ENCODE peak calls at places on chromosomes 6 and 20, in five cellular contexts. W is body of pancreas, B is esophagus muscularis mucosa, F is testis, R is esophagus squamous epithelium. J is an unnamed sample.

GRCh38 chr6:127459231-127459641 is at the start of gene KIAA0408:
- DNase-seq in W (peak), B (no peak), F (peak), R (no peak), J (peak)

GRCh38 chr6:36545767-36546663 is 1.3 kb downstream of the STK38 start:
- DNase-seq in W (no peak), B (no peak), F (peak), R (no peak), J (no peak)

GRCh38 chr6:6588064-6588923 is at the start of gene LY86:
- DNase-seq in W (no peak), B (peak), F (no peak), R (no peak), J (no peak)

GRCh38 chr20:51525241-51526104 is 17.0 kb downstream of the NFATC2 start:
- DNase-seq in W (no peak), B (no peak), F (no peak), R (no peak), J (no peak)

GRCh38 chr6:164927288-164928040 is 381.9 kb downstream of the C6orf118 start:
- DNase-seq in W (peak), B (no peak), F (peak), R (no peak), J (peak)

GRCh38 chr20:25389858-25390537 is 637 bp downstream of the ABHD12 start:
- DNase-seq in W (peak), B (no peak), F (peak), R (no peak), J (peak)

GRCh38 chr6:157892363-157892878 is 69.4 kb downstream of the SNX9 start:
- DNase-seq in W (no peak), B (no peak), F (no peak), R (no peak), J (no peak)

GRCh38 chr20:53079883-53080282 is 107.7 kb downstream of the TSHZ2 start:
- DNase-seq in W (no peak), B (no peak), F (no peak), R (no peak), J (no peak)

GRCh38 chr6:56517155-56517745 is 125.4 kb downstream of the DST start:
- DNase-seq in W (no peak), B (no peak), F (no peak), R (no peak), J (no peak)

GRCh38 chr6:146833157-146833556 is 234.4 kb downstream of the ADGB start:
- DNase-seq in W (no peak), B (no peak), F (no peak), R (no peak), J (no peak)

GRCh38 chr20:41213150-41213820 is 75.9 kb downstream of the PLCG1 start:
- DNase-seq in W (no peak), B (no peak), F (no peak), R (no peak), J (no peak)

GRCh38 chr6:137423444-137424168 is 70.6 kb downstream of the OLIG3 start:
- DNase-seq in W (no peak), B (no peak), F (no peak), R (no peak), J (no peak)

GRCh38 chr20:3281437-3281836 is 42.4 kb upstream of the SLC4A11 start:
- DNase-seq in W (no peak), B (no peak), F (no peak), R (no peak), J (no peak)

GRCh38 chr20:17857639-17858449 is 110.8 kb downstream of the SNX5 start:
- DNase-seq in W (no peak), B (no peak), F (no peak), R (no peak), J (no peak)

GRCh38 chr20:1897486-1897885 is 2.3 kb downstream of the SIRPA start:
- DNase-seq in W (no peak), B (no peak), F (no peak), R (no peak), J (no peak)

GRCh38 chr6:94349227-94349626 is 929.9 kb upstream of the EPHA7 start:
- DNase-seq in W (no peak), B (no peak), F (no peak), R (no peak), J (no peak)

GRCh38 chr6:136440187-136440582 is 110.0 kb downstream of the MAP7 start:
- DNase-seq in W (no peak), B (no peak), F (no peak), R (no peak), J (no peak)

GRCh38 chr20:4633780-4634179 is 87.9 kb upstream of the PRND start:
- DNase-seq in W (no peak), B (no peak), F (no peak), R (no peak), J (no peak)

GRCh38 chr6:137977814-137978213 is 110.8 kb downstream of the TNFAIP3 start:
- DNase-seq in W (no peak), B (no peak), F (no peak), R (no peak), J (no peak)

GRCh38 chr6:56370127-56370540 is 122.8 kb upstream of the COL21A1 start:
- DNase-seq in W (peak), B (no peak), F (peak), R (no peak), J (peak)

GRCh38 chr6:44593539-44593944 is 206.0 kb downstream of the CDC5L start:
- DNase-seq in W (peak), B (no peak), F (peak), R (no peak), J (no peak)

GRCh38 chr6:92559002-92559401 is 860.4 kb downstream of the EPHA7 start:
- DNase-seq in W (no peak), B (no peak), F (no peak), R (no peak), J (no peak)

GRCh38 chr20:16349518-16350295 is 223.5 kb downstream of the KIF16B start:
- DNase-seq in W (no peak), B (no peak), F (no peak), R (no peak), J (no peak)

GRCh38 chr6:170423030-170423429 is 116.5 kb downstream of the FAM120B start:
- DNase-seq in W (no peak), B (peak), F (no peak), R (no peak), J (no peak)

GRCh38 chr6:85127696-85128225 is 322.1 kb upstream of the NT5E start:
- DNase-seq in W (no peak), B (no peak), F (no peak), R (no peak), J (no peak)

GRCh38 chr6:51077967-51078518 is 259.4 kb downstream of the TFAP2B start:
- DNase-seq in W (no peak), B (no peak), F (no peak), R (no peak), J (no peak)

GRCh38 chr6:168403370-168404005 is 37.5 kb upstream of the SMOC2 start:
- DNase-seq in W (no peak), B (no peak), F (no peak), R (no peak), J (no peak)

GRCh38 chr6:53961679-53962370 is 149.4 kb upstream of the MLIP start:
- DNase-seq in W (no peak), B (no peak), F (no peak), R (no peak), J (no peak)

GRCh38 chr20:22058746-22059145 is 353.3 kb downstream of the PAX1 start:
- DNase-seq in W (no peak), B (no peak), F (no peak), R (no peak), J (no peak)

GRCh38 chr6:160912411-160912810 is 79.2 kb upstream of the MAP3K4 start:
- DNase-seq in W (no peak), B (no peak), F (no peak), R (no peak), J (no peak)

GRCh38 chr20:17558154-17558940 is 11.5 kb upstream of the DSTN start:
- DNase-seq in W (peak), B (no peak), F (no peak), R (no peak), J (peak)

GRCh38 chr20:38407321-38407720 is 27.8 kb downstream of the SNHG17 start:
- DNase-seq in W (no peak), B (no peak), F (no peak), R (no peak), J (no peak)

GRCh38 chr6:88712243-88712936 is 251.0 kb downstream of the RNGTT start:
- DNase-seq in W (no peak), B (no peak), F (no peak), R (no peak), J (no peak)

GRCh38 chr6:11606287-11606686 is 68.7 kb downstream of the TMEM170B start:
- DNase-seq in W (peak), B (no peak), F (peak), R (no peak), J (no peak)

GRCh38 chr6:78436335-78436734 is 431.0 kb upstream of the IRAK1BP1 start:
- DNase-seq in W (no peak), B (no peak), F (peak), R (no peak), J (no peak)

GRCh38 chr6:73854998-73855718 is 159.2 kb downstream of the CD109 start:
- DNase-seq in W (no peak), B (no peak), F (peak), R (no peak), J (no peak)

GRCh38 chr20:59351148-59352040 is 51.0 kb downstream of the EDN3 start:
- DNase-seq in W (no peak), B (no peak), F (no peak), R (no peak), J (no peak)

DNA sequence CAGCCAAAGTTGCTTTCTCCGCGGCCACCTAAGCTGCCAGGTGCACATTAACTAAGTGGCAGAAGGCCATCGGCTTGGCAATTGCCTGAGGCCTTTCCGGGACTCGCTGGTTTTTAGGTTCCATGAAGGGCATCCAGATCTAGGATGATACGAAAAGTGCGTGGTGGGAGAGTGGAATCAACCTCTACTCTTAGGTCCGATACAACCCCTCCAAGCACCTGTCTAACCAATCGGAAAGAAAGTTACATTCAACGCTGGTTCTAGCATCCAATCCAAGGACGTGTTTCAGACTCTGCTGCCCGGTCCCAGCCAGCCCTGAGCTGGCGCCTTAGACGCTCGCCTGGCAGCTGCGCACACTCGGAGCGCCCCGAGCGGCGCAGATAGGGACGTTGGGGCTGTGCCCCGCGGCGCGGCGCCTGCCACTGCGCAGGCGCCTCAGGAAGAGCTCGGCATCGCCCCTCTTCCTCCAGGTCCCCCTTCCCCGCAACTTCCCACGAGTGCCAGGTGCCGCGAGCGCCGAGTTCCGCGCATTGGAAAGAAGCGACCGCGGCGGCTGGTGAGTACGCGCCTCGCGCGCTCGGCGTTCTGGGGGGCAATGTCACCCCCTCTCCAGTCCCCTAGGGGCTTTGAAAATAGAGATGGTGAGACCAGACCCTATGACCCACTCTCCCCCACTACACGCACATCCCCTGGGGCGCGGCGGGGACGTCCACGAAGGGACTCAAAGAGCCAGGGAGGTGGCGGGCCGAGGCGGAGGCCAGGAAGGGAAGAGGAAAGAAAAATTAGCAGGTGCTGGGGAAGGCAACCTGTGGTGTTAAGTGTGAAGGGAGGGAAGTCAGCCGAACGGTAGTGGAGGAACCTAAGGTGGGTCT is at the start of gene ENPP4:
- DNase-seq in W (peak), B (peak), F (peak), R (peak), J (peak)
- TF ChIP-seq POLR2A in W (peak), B (peak), F (peak), R (no peak), J (peak)

GRCh38 chr20:20019123-20019522 is 2.0 kb downstream of the NAA20 start:
- DNase-seq in W (peak), B (no peak), F (no peak), R (no peak), J (no peak)

GRCh38 chr20:20017852-20018245 is 687 bp downstream of the NAA20 start:
- DNase-seq in W (no peak), B (no peak), F (no peak), R (no peak), J (no peak)

GRCh38 chr20:20021835-20022234 is 4.7 kb downstream of the NAA20 start:
- DNase-seq in W (no peak), B (no peak), F (peak), R (no peak), J (no peak)

GRCh38 chr20:20017001-20017851 is at the start of gene NAA20:
- DNase-seq in W (peak), B (peak), F (peak), R (peak), J (peak)

GRCh38 chr20:20018366-20018765 is 1.2 kb downstream of the NAA20 start:
- DNase-seq in W (no peak), B (no peak), F (no peak), R (no peak), J (no peak)
- H3K27ac ChIP-seq in W (no peak), B (no peak), F (no peak), R (peak), J (no peak)

DNA sequence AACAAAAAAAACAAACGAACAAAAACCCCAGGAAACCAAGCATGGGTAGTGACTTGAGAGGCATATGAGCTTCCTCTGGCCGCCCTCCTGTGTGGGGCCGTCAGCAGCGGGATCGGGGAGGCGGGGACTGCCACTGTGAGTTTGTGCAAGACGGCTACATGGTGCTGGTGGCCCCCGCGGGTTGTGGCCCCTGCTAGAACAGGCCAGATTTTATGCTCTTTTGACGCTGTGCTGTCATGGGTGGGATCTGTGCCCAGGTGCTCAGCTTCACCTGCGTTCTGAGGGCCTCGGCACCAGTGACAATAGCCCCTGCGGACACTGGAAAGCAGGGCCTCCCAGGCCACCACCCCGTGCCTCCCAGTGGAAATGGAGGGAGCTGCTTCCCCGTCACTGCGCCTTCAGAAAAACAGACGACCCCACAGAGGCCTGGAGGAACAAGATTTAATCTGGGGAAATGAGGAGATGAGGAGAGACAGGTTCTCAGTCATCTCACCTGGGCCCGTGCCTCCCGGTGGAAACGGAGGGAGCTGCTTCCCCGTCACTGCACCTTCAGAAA is 4.7 kb upstream of the KCNQ2 start:
- DNase-seq in W (no peak), B (no peak), F (no peak), R (no peak), J (no peak)
- H3K4me3 ChIP-seq in W (no peak), B (no peak), F (no peak), R (no peak), J (no peak)

DNA sequence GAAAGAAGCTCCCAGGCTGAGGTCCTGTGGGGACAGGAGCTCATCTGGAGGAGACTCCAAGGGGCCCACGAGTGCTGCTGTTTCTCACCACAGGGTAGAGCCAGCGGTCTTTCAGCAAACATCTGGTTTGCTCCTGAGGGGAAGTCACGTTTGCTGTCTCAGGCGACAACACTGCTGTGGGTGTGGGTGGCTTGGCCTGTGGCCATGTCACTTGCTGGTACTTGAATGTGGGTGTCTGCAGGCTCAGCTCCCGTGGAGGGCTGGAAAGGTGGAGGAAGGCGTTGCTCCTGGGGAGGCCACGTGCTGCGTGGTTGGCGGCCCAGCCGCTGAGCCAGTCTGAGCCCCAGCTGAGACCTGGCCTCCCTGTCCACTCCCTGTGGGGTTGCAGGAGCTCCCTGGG is 52.8 kb upstream of the MPC1 start:
- DNase-seq in W (no peak), B (no peak), F (no peak), R (no peak), J (no peak)
- TF ChIP-seq POLR2A in W (no peak), B (no peak), F (no peak), R (no peak), J (no peak)

GRCh38 chr6:42369568-42369967 is 82.2 kb downstream of the TRERF1 start:
- DNase-seq in W (no peak), B (no peak), F (no peak), R (no peak), J (no peak)

GRCh38 chr6:42368156-42368555 is 83.6 kb downstream of the TRERF1 start:
- DNase-seq in W (no peak), B (no peak), F (no peak), R (no peak), J (no peak)

GRCh38 chr6:42372699-42373098 is 79.0 kb downstream of the TRERF1 start:
- DNase-seq in W (no peak), B (no peak), F (no peak), R (no peak), J (no peak)

GRCh38 chr6:42367353-42368011 is 84.2 kb downstream of the TRERF1 start:
- DNase-seq in W (no peak), B (no peak), F (no peak), R (no peak), J (no peak)

GRCh38 chr6:42370323-42370985 is 81.3 kb downstream of the TRERF1 start:
- DNase-seq in W (no peak), B (no peak), F (no peak), R (no peak), J (no peak)
- H3K27ac ChIP-seq in W (no peak), B (no peak), F (no peak), R (no peak), J (no peak)

DNA sequence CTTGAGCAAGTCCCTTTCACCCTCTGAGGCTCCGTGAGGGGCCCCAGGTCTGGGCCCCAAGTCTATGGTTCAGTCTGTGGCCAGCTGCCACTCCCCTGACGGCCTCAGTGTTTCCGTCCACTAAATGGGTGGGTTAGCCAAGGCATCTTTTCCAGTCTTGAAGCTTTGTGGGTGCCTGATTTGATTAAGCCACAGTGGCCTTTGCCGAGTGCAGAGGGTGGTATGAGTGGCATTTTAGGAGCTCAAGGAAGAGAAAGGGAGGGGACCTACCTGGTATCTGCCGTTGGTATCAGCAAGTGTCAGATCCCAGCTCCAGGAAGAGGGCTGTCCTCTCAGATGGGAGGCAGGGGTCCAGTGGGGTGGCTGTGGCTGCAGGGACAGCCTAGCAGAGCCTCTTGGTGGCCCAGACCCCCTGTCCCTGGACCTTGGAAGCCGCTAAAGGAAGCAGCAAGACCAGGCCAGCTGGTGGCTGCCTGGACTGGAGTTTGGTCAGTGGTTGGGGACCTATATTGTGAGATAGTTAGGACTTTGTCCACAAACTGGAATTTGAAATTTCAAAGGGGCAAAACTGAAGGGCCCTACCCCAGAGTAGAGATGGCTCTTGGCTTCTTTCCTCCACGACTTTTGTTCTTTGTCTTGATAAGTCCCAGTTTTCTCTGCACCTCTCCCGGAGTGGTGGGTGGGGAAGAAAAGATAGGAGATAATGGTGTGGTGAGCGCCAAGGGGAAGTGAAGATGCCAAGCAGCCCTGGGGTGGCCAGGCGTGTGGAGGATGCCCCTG is 39.9 kb downstream of the HNF4A start:
- DNase-seq in W (no peak), B (no peak), F (no peak), R (no peak), J (no peak)
- H3K4me3 ChIP-seq in W (no peak), B (no peak), F (no peak), R (no peak), J (no peak)

GRCh38 chr20:34824026-34824860 is 1.2 kb downstream of the NCOA6 start:
- DNase-seq in W (peak), B (peak), F (peak), R (no peak), J (peak)
- TF ChIP-seq POLR2A in W (peak), B (no peak), F (no peak), R (no peak), J (no peak)